ENCODE peak calls at places on chromosome 9, in seven cellular contexts. One of them, this sample, is unnamed.

GRCh38 chr9:36148652-36149051 is 12.1 kb downstream of the GLIPR2 start:
- DNase-seq in tibial nerve: peak
- DNase-seq in stomach: peak
- DNase-seq in uterus: peak
- DNase-seq in K562: peak
- DNase-seq in upper lobe of left lung: peak
- DNase-seq in adrenal gland: peak
- DNase-seq in this sample: peak

GRCh38 chr9:70954126-70954525 is 167.3 kb downstream of the TRPM3 start:
- DNase-seq in tibial nerve: no peak
- DNase-seq in upper lobe of left lung: no peak
- DNase-seq in adrenal gland: no peak
- DNase-seq in uterus: no peak
- DNase-seq in K562: no peak
- DNase-seq in stomach: no peak
- DNase-seq in this sample: no peak

GRCh38 chr9:70672136-70672535 is 257.7 kb upstream of the KLF9 start:
- DNase-seq in upper lobe of left lung: no peak
- DNase-seq in tibial nerve: no peak
- DNase-seq in uterus: no peak
- DNase-seq in adrenal gland: no peak
- DNase-seq in stomach: no peak
- DNase-seq in K562: no peak
- DNase-seq in this sample: no peak

GRCh38 chr9:88978034-88978433 is 13.2 kb upstream of the S1PR3 start:
- DNase-seq in tibial nerve: no peak
- DNase-seq in upper lobe of left lung: no peak
- DNase-seq in stomach: no peak
- DNase-seq in K562: no peak
- DNase-seq in adrenal gland: no peak
- DNase-seq in uterus: no peak
- DNase-seq in this sample: peak

GRCh38 chr9:112434487-112434886 is 52.1 kb upstream of the KIAA1958 start:
- DNase-seq in tibial nerve: no peak
- DNase-seq in stomach: no peak
- DNase-seq in uterus: no peak
- DNase-seq in adrenal gland: no peak
- DNase-seq in K562: no peak
- DNase-seq in upper lobe of left lung: no peak
- DNase-seq in this sample: no peak

GRCh38 chr9:87157366-87158031 is 210.2 kb upstream of the GAS1 start:
- DNase-seq in upper lobe of left lung: no peak
- DNase-seq in tibial nerve: no peak
- DNase-seq in adrenal gland: no peak
- DNase-seq in uterus: no peak
- DNase-seq in stomach: no peak
- DNase-seq in K562: no peak
- DNase-seq in this sample: no peak

GRCh38 chr9:101739311-101739710 is 864 bp upstream of the GRIN3A start:
- DNase-seq in uterus: no peak
- DNase-seq in adrenal gland: no peak
- DNase-seq in tibial nerve: no peak
- DNase-seq in upper lobe of left lung: no peak
- DNase-seq in K562: no peak
- DNase-seq in stomach: no peak
- DNase-seq in this sample: no peak

GRCh38 chr9:114209151-114209550 is 53.8 kb downstream of the COL27A1 start:
- DNase-seq in uterus: no peak
- DNase-seq in tibial nerve: no peak
- DNase-seq in upper lobe of left lung: no peak
- DNase-seq in adrenal gland: no peak
- DNase-seq in stomach: no peak
- DNase-seq in K562: no peak
- DNase-seq in this sample: no peak

GRCh38 chr9:90103771-90104170 is 499.0 kb downstream of the GADD45G start:
- DNase-seq in stomach: no peak
- DNase-seq in adrenal gland: no peak
- DNase-seq in uterus: no peak
- DNase-seq in tibial nerve: no peak
- DNase-seq in upper lobe of left lung: no peak
- DNase-seq in K562: no peak
- DNase-seq in this sample: no peak

GRCh38 chr9:34987160-34988040 is 2.1 kb upstream of the DNAJB5 start:
- DNase-seq in adrenal gland: peak
- DNase-seq in stomach: no peak
- DNase-seq in tibial nerve: no peak
- DNase-seq in K562: no peak
- DNase-seq in uterus: no peak
- DNase-seq in upper lobe of left lung: no peak
- DNase-seq in this sample: no peak

GRCh38 chr9:1978941-1979340 is 36.2 kb upstream of the SMARCA2 start:
- DNase-seq in K562: no peak
- DNase-seq in tibial nerve: no peak
- DNase-seq in stomach: no peak
- DNase-seq in uterus: no peak
- DNase-seq in upper lobe of left lung: no peak
- DNase-seq in adrenal gland: no peak
- DNase-seq in this sample: no peak

GRCh38 chr9:124296094-124296493 is 38.3 kb downstream of the NEK6 start:
- DNase-seq in uterus: no peak
- DNase-seq in K562: no peak
- DNase-seq in stomach: no peak
- DNase-seq in upper lobe of left lung: no peak
- DNase-seq in tibial nerve: no peak
- DNase-seq in adrenal gland: no peak
- DNase-seq in this sample: no peak

GRCh38 chr9:4463824-4464223 is 26.4 kb upstream of the SLC1A1 start:
- DNase-seq in uterus: no peak
- DNase-seq in K562: no peak
- DNase-seq in adrenal gland: no peak
- DNase-seq in upper lobe of left lung: no peak
- DNase-seq in tibial nerve: no peak
- DNase-seq in stomach: no peak
- DNase-seq in this sample: no peak

GRCh38 chr9:112784020-112784788 is 33.6 kb downstream of the SNX30 start:
- DNase-seq in tibial nerve: no peak
- DNase-seq in K562: no peak
- DNase-seq in uterus: no peak
- DNase-seq in stomach: no peak
- DNase-seq in upper lobe of left lung: peak
- DNase-seq in adrenal gland: no peak
- DNase-seq in this sample: no peak

GRCh38 chr9:97562542-97562941 is 61.1 kb downstream of the TMOD1 start:
- DNase-seq in tibial nerve: no peak
- DNase-seq in K562: no peak
- DNase-seq in adrenal gland: peak
- DNase-seq in upper lobe of left lung: no peak
- DNase-seq in uterus: peak
- DNase-seq in stomach: no peak
- DNase-seq in this sample: no peak

GRCh38 chr9:103658156-103658555 is 436.0 kb upstream of the SMC2 start:
- DNase-seq in K562: no peak
- DNase-seq in tibial nerve: no peak
- DNase-seq in stomach: no peak
- DNase-seq in adrenal gland: no peak
- DNase-seq in upper lobe of left lung: no peak
- DNase-seq in uterus: no peak
- DNase-seq in this sample: no peak

GRCh38 chr9:83992407-83992806 is 11.8 kb downstream of the RMI1 start:
- DNase-seq in uterus: no peak
- DNase-seq in stomach: no peak
- DNase-seq in K562: peak
- DNase-seq in adrenal gland: no peak
- DNase-seq in tibial nerve: no peak
- DNase-seq in upper lobe of left lung: no peak
- DNase-seq in this sample: no peak

GRCh38 chr9:89278997-89279739 is 31.8 kb upstream of the CKS2 start:
- DNase-seq in upper lobe of left lung: no peak
- DNase-seq in stomach: no peak
- DNase-seq in adrenal gland: no peak
- DNase-seq in uterus: peak
- DNase-seq in tibial nerve: no peak
- DNase-seq in K562: no peak
- DNase-seq in this sample: no peak

GRCh38 chr9:2711716-2712115 is 5.6 kb upstream of the KCNV2 start:
- DNase-seq in uterus: no peak
- DNase-seq in tibial nerve: no peak
- DNase-seq in upper lobe of left lung: no peak
- DNase-seq in K562: no peak
- DNase-seq in stomach: no peak
- DNase-seq in adrenal gland: no peak
- DNase-seq in this sample: no peak

GRCh38 chr9:130837644-130838043 is 2.6 kb downstream of the ABL1 start:
- DNase-seq in upper lobe of left lung: no peak
- DNase-seq in K562: no peak
- DNase-seq in uterus: no peak
- DNase-seq in adrenal gland: no peak
- DNase-seq in stomach: no peak
- DNase-seq in tibial nerve: no peak
- DNase-seq in this sample: no peak
- H3K4me3 ChIP-seq in upper lobe of left lung: no peak
- H3K4me3 ChIP-seq in K562: no peak
- H3K4me3 ChIP-seq in uterus: peak
- H3K4me3 ChIP-seq in adrenal gland: no peak
- H3K4me3 ChIP-seq in stomach: peak
- H3K4me3 ChIP-seq in tibial nerve: peak
- H3K4me3 ChIP-seq in this sample: no peak

GRCh38 chr9:99298660-99299059 is 76.6 kb downstream of the SEC61B start:
- DNase-seq in adrenal gland: no peak
- DNase-seq in K562: no peak
- DNase-seq in uterus: no peak
- DNase-seq in upper lobe of left lung: no peak
- DNase-seq in tibial nerve: no peak
- DNase-seq in stomach: no peak
- DNase-seq in this sample: no peak

GRCh38 chr9:99300603-99301002 is 78.5 kb downstream of the SEC61B start:
- DNase-seq in K562: no peak
- DNase-seq in uterus: no peak
- DNase-seq in adrenal gland: no peak
- DNase-seq in stomach: no peak
- DNase-seq in tibial nerve: no peak
- DNase-seq in upper lobe of left lung: no peak
- DNase-seq in this sample: no peak

GRCh38 chr9:99296375-99296951 is 74.4 kb downstream of the SEC61B start:
- DNase-seq in upper lobe of left lung: no peak
- DNase-seq in adrenal gland: peak
- DNase-seq in K562: peak
- DNase-seq in stomach: no peak
- DNase-seq in uterus: no peak
- DNase-seq in tibial nerve: no peak
- DNase-seq in this sample: no peak

GRCh38 chr9:99300103-99300439 is 78.0 kb downstream of the SEC61B start:
- DNase-seq in adrenal gland: no peak
- DNase-seq in K562: no peak
- DNase-seq in uterus: no peak
- DNase-seq in stomach: no peak
- DNase-seq in tibial nerve: no peak
- DNase-seq in upper lobe of left lung: no peak
- DNase-seq in this sample: no peak

GRCh38 chr9:99299214-99300102 is 77.4 kb downstream of the SEC61B start:
- DNase-seq in uterus: no peak
- DNase-seq in tibial nerve: no peak
- DNase-seq in adrenal gland: no peak
- DNase-seq in upper lobe of left lung: no peak
- DNase-seq in stomach: no peak
- DNase-seq in K562: no peak
- DNase-seq in this sample: no peak
- TF ChIP-seq POLR2A in uterus: no peak
- TF ChIP-seq POLR2A in tibial nerve: no peak
- TF ChIP-seq POLR2A in adrenal gland: no peak
- TF ChIP-seq POLR2A in upper lobe of left lung: no peak
- TF ChIP-seq POLR2A in stomach: no peak
- TF ChIP-seq POLR2A in K562: no peak
- TF ChIP-seq POLR2A in this sample: no peak

DNA sequence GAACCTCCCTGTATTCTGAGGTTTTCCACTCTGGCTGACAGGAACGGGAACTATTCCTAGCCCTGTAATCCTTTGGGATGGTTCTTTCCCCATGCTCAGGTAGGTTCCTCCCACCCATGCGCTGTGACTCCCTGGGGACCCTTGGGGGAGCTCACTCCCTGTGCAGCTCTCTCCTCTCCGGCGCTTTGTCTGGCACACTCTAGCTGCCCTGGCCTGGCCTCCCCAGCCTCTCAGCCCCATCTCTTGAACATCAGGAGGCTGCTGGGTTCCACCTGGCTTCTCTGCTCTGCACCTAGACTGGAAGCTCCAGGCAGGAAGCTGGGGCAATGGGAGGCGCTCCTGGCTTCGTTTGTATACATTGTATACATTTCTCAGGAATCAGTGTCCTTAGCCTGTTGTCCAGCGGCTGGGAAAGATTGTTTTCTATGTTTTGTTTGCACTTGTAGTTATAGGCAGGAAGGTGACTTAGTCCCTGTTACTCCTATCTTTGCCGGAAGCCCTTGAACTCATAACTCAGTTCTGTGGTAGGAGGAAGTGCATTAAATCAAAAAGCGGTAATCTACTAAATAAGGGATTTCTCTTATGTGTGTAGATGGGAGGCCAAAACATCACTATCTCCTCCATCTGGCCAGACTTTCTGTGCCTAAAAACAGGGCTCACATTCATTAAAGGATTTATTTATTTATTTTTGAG is 20.4 kb downstream of the SLC25A25 start:
- DNase-seq in stomach: no peak
- DNase-seq in tibial nerve: no peak
- DNase-seq in uterus: no peak
- DNase-seq in K562: no peak
- DNase-seq in adrenal gland: no peak
- DNase-seq in upper lobe of left lung: no peak
- DNase-seq in this sample: no peak
- TF ChIP-seq CTCF in stomach: no peak
- TF ChIP-seq CTCF in tibial nerve: no peak
- TF ChIP-seq CTCF in uterus: no peak
- TF ChIP-seq CTCF in K562: no peak
- TF ChIP-seq CTCF in adrenal gland: no peak
- TF ChIP-seq CTCF in upper lobe of left lung: no peak
- TF ChIP-seq CTCF in this sample: no peak

DNA sequence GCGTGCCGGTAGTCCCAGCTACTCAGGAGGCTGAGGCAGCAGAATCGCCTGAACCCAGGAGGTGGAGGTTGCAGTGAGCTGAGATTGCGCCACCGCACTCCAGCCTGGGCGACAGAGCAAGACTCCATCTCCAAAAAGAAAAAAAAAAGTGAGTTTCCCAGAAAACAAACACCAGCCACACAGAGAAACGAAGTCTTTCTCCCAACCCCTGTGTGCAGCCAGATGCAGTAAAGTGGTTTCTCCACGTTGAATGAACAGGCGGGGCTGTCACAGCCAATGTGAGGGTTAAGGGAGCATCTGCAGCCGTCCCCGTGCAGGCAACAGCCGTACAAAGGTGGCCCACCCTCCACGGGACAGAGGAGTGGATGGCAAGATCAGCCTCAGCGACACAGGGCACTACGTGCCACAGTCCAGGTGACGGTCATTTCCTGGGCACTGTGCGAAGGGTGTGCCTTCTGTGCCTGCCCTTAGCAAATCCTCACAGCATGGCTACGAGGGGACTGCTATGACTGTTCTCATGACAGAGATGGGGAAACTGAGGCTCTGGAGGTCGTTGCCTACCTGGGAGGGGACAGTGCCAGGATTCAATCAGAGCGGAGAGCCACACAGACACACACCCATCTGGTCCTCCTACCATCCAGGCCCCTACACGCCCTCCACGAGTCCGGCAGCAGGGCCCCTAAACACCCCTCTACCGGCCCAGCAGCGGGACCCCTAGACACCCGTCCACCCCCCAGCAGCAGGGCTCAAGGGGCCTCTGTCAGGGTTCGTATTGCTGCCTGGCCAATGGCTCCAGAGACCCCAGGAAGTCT is 2.4 kb downstream of the VAV2 start:
- DNase-seq in stomach: no peak
- DNase-seq in uterus: no peak
- DNase-seq in adrenal gland: no peak
- DNase-seq in upper lobe of left lung: no peak
- DNase-seq in K562: no peak
- DNase-seq in tibial nerve: no peak
- DNase-seq in this sample: no peak
- H3K4me3 ChIP-seq in stomach: peak
- H3K4me3 ChIP-seq in uterus: no peak
- H3K4me3 ChIP-seq in adrenal gland: no peak
- H3K4me3 ChIP-seq in upper lobe of left lung: peak
- H3K4me3 ChIP-seq in K562: no peak
- H3K4me3 ChIP-seq in tibial nerve: no peak
- H3K4me3 ChIP-seq in this sample: no peak